ENCODE peak calls at places on chromosome X, in five cellular contexts. J is AG10803, V is right lobe of liver, F is progenitor cell of endocrine pancreas, Z is transverse colon. A is an unnamed sample.
A peak's percentile ranks its signal among the peaks of the same experiment; 100 is the strongest.

GRCh38 chrX:17744896-17745523 is 7.7 kb downstream of the SCML1 start:
- DNase-seq in J (no peak), V (no peak), F (no peak), Z (no peak), A (no peak)

GRCh38 chrX:30935985-30936384 is 46.9 kb upstream of the TAB3 start:
- DNase-seq in J (peak; percentile 16), V (peak; percentile 54), F (no peak), Z (peak; percentile 27), A (no peak)

GRCh38 chrX:49193542-49193964 is 6.4 kb downstream of the SYP start:
- DNase-seq in J (no peak), V (no peak), F (no peak), Z (no peak), A (no peak)

GRCh38 chrX:9677098-9677739 is 88.4 kb downstream of the GPR143 start:
- DNase-seq in J (no peak), V (no peak), F (no peak), Z (peak; percentile 59), A (no peak)

GRCh38 chrX:40931921-40932320 is 153.3 kb upstream of the USP9X start:
- DNase-seq in J (peak; percentile 35), V (no peak), F (no peak), Z (no peak), A (no peak)

GRCh38 chrX:13699183-13699826 is 10.4 kb downstream of the RAB9A start:
- DNase-seq in J (no peak), V (no peak), F (no peak), Z (peak; percentile 57), A (no peak)

GRCh38 chrX:133414399-133415275 is 652 bp downstream of the GPC4 start:
- DNase-seq in J (peak; percentile 4), V (no peak), F (peak; percentile 31), Z (peak; percentile 12), A (peak; percentile 85)

GRCh38 chrX:56564182-56564885 is 907 bp downstream of the UBQLN2 start:
- DNase-seq in J (peak; percentile 41), V (no peak), F (no peak), Z (peak; percentile 11), A (peak; percentile 83)

GRCh38 chrX:45196701-45197100 is 4.0 kb downstream of the DIPK2B start:
- DNase-seq in J (peak; percentile 44), V (no peak), F (no peak), Z (no peak), A (no peak)

GRCh38 chrX:153779891-153780677 is 757 bp upstream of the SRPK3 start:
- DNase-seq in J (no peak), V (no peak), F (no peak), Z (no peak), A (no peak)

GRCh38 chrX:153777261-153778090 is 3.4 kb upstream of the SRPK3 start:
- DNase-seq in J (no peak), V (peak; percentile 30), F (no peak), Z (no peak), A (no peak)

GRCh38 chrX:153776611-153777045 is 4.2 kb upstream of the SRPK3 start:
- DNase-seq in J (no peak), V (peak; percentile 49), F (no peak), Z (no peak), A (no peak)

GRCh38 chrX:153778151-153778551 is 2.7 kb upstream of the SRPK3 start:
- DNase-seq in J (no peak), V (peak; percentile 51), F (no peak), Z (no peak), A (no peak)

GRCh38 chrX:153778684-153779101 is 2.1 kb upstream of the SRPK3 start:
- DNase-seq in J (no peak), V (no peak), F (no peak), Z (no peak), A (no peak)
- TF ChIP-seq CTCF in J (peak; percentile 4), V (no peak), F (peak; percentile 8), Z (no peak), A (no peak)

DNA sequence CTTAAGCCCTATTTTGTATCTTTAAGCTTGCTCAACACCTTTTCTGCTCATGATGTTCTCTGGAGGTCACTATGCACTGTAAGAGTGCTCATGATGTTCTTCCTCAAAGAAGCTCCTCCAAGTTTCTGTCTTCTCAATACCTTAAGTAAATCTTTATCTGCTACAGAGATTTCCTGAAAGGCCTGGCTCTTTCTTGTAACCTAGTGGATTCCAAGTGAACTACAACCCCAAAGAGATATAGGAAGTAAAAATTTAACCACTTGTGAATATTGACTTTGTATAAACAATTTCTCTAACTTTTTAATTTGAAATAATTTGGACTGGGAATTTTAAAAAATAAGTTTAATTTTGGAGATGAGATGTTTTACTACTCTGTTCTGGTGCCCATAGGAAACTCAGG is 39.3 kb upstream of the XK start:
- DNase-seq in J (no peak), V (no peak), F (no peak), Z (no peak), A (no peak)
- TF ChIP-seq CTCF in J (no peak), V (no peak), F (peak; percentile 29), Z (no peak), A (no peak)

GRCh38 chrX:129738466-129739308 is at the start of gene XPNPEP2:
- DNase-seq in J (peak; percentile 67), V (no peak), F (no peak), Z (no peak), A (no peak)
- TF ChIP-seq CTCF in J (no peak), V (no peak), F (no peak), Z (no peak), A (no peak)

GRCh38 chrX:129655547-129656248 is 942 bp upstream of the APLN start:
- DNase-seq in J (no peak), V (no peak), F (no peak), Z (no peak), A (peak; percentile 63)
- TF ChIP-seq CTCF in J (peak; percentile 1), V (no peak), F (no peak), Z (no peak), A (no peak)

GRCh38 chrX:23403849-23404248 is 69.2 kb downstream of the PTCHD1 start:
- DNase-seq in J (no peak), V (no peak), F (no peak), Z (no peak), A (no peak)
- TF ChIP-seq CTCF in J (no peak), V (peak; percentile 9), F (peak; percentile 31), Z (no peak), A (peak; percentile 12)

A was measured in osteocyte.